ENCODE peak calls at places on chromosomes 12 and 14, in six cellular contexts. X, S, U, P, N and E are unnamed samples.

GRCh38 chr12:26870491-26871419 is 37.8 kb upstream of the ITPR2 start:
- DNase-seq in X (no peak), S (no peak), U (no peak), P (peak; percentile 90), N (no peak), E (no peak)

GRCh38 chr12:92745874-92746553 is 43.2 kb downstream of the PLEKHG7 start:
- DNase-seq in X (no peak), S (peak; percentile 78), U (peak; percentile 70), P (peak; percentile 96), N (peak; percentile 91), E (peak; percentile 61)

GRCh38 chr14:90522585-90523191 is 125.9 kb downstream of the CALM1 start:
- DNase-seq in X (no peak), S (no peak), U (no peak), P (no peak), N (no peak), E (no peak)

GRCh38 chr14:36503771-36504741 is 16.0 kb downstream of the NKX2-1 start:
- DNase-seq in X (no peak), S (no peak), U (no peak), P (no peak), N (no peak), E (no peak)

GRCh38 chr14:64746298-64747250 is 42.4 kb downstream of the PLEKHG3 start:
- DNase-seq in X (no peak), S (no peak), U (no peak), P (no peak), N (no peak), E (peak; percentile 72)

GRCh38 chr14:50342211-50343080 is 30.3 kb downstream of the DMAC2L start:
- DNase-seq in X (peak; percentile 15), S (peak; percentile 62), U (peak; percentile 17), P (no peak), N (peak; percentile 80), E (peak; percentile 69)

GRCh38 chr14:59123526-59123925 is 64.9 kb upstream of the DAAM1 start:
- DNase-seq in X (no peak), S (no peak), U (no peak), P (no peak), N (no peak), E (no peak)

GRCh38 chr14:91521058-91521721 is 11.1 kb upstream of the PPP4R3A start:
- DNase-seq in X (no peak), S (no peak), U (no peak), P (no peak), N (no peak), E (no peak)

GRCh38 chr12:75767957-75768356 is 256.5 kb upstream of the KRR1 start:
- DNase-seq in X (no peak), S (no peak), U (no peak), P (no peak), N (no peak), E (no peak)

GRCh38 chr14:28083456-28083855 is 683.1 kb upstream of the FOXG1 start:
- DNase-seq in X (no peak), S (no peak), U (no peak), P (no peak), N (no peak), E (no peak)

GRCh38 chr12:91732086-91732485 is 413.6 kb downstream of the BTG1 start:
- DNase-seq in X (no peak), S (no peak), U (no peak), P (no peak), N (peak; percentile 5), E (no peak)